ENCODE peak calls at places on chromosome 11, in five cellular contexts. One of them, this sample, is unnamed.

GRCh38 chr11:121892131-121892681 is 223.8 kb downstream of the BLID start:
- DNase-seq in stimulated activated CD4-positive, alpha-beta T cell treated with anti-CD3 and anti-CD28 coated beads, Interleukin-1b, Interleukin-23, amount 100 ng/mL, for 24 hours: no peak
- DNase-seq in HCT116: no peak
- DNase-seq in GM12891: no peak
- DNase-seq in activated CD4-positive, alpha-beta T cell treated with anti-CD3 and anti-CD28 coated beads for 4 hours: no peak
- DNase-seq in this sample: peak

GRCh38 chr11:16381177-16381576 is 24.8 kb upstream of the SOX6 start:
- DNase-seq in HCT116: no peak
- DNase-seq in activated CD4-positive, alpha-beta T cell treated with anti-CD3 and anti-CD28 coated beads for 4 hours: no peak
- DNase-seq in GM12891: no peak
- DNase-seq in stimulated activated CD4-positive, alpha-beta T cell treated with anti-CD3 and anti-CD28 coated beads, Interleukin-1b, Interleukin-23, amount 100 ng/mL, for 24 hours: no peak
- DNase-seq in this sample: no peak

GRCh38 chr11:64848779-64849599 is 4.5 kb upstream of the CDC42BPG start:
- DNase-seq in stimulated activated CD4-positive, alpha-beta T cell treated with anti-CD3 and anti-CD28 coated beads, Interleukin-1b, Interleukin-23, amount 100 ng/mL, for 24 hours: no peak
- DNase-seq in activated CD4-positive, alpha-beta T cell treated with anti-CD3 and anti-CD28 coated beads for 4 hours: no peak
- DNase-seq in GM12891: no peak
- DNase-seq in HCT116: no peak
- DNase-seq in this sample: no peak

GRCh38 chr11:1070594-1071462 is 3.8 kb upstream of the MUC2 start:
- DNase-seq in HCT116: no peak
- DNase-seq in stimulated activated CD4-positive, alpha-beta T cell treated with anti-CD3 and anti-CD28 coated beads, Interleukin-1b, Interleukin-23, amount 100 ng/mL, for 24 hours: no peak
- DNase-seq in GM12891: no peak
- DNase-seq in activated CD4-positive, alpha-beta T cell treated with anti-CD3 and anti-CD28 coated beads for 4 hours: no peak
- DNase-seq in this sample: no peak

GRCh38 chr11:71451596-71452353 is 1.2 kb upstream of the NADSYN1 start:
- DNase-seq in HCT116: no peak
- DNase-seq in stimulated activated CD4-positive, alpha-beta T cell treated with anti-CD3 and anti-CD28 coated beads, Interleukin-1b, Interleukin-23, amount 100 ng/mL, for 24 hours: no peak
- DNase-seq in GM12891: no peak
- DNase-seq in activated CD4-positive, alpha-beta T cell treated with anti-CD3 and anti-CD28 coated beads for 4 hours: no peak
- DNase-seq in this sample: no peak

GRCh38 chr11:40274017-40274416 is 1185.4 kb downstream of the LRRC4C start:
- DNase-seq in activated CD4-positive, alpha-beta T cell treated with anti-CD3 and anti-CD28 coated beads for 4 hours: no peak
- DNase-seq in HCT116: no peak
- DNase-seq in GM12891: no peak
- DNase-seq in stimulated activated CD4-positive, alpha-beta T cell treated with anti-CD3 and anti-CD28 coated beads, Interleukin-1b, Interleukin-23, amount 100 ng/mL, for 24 hours: no peak
- DNase-seq in this sample: no peak

GRCh38 chr11:120385110-120385509 is 48.9 kb downstream of the ARHGEF12 start:
- DNase-seq in HCT116: no peak
- DNase-seq in GM12891: no peak
- DNase-seq in stimulated activated CD4-positive, alpha-beta T cell treated with anti-CD3 and anti-CD28 coated beads, Interleukin-1b, Interleukin-23, amount 100 ng/mL, for 24 hours: no peak
- DNase-seq in activated CD4-positive, alpha-beta T cell treated with anti-CD3 and anti-CD28 coated beads for 4 hours: no peak
- DNase-seq in this sample: no peak

GRCh38 chr11:128555606-128556005 is 31.8 kb downstream of the ETS1 start:
- DNase-seq in activated CD4-positive, alpha-beta T cell treated with anti-CD3 and anti-CD28 coated beads for 4 hours: no peak
- DNase-seq in GM12891: no peak
- DNase-seq in stimulated activated CD4-positive, alpha-beta T cell treated with anti-CD3 and anti-CD28 coated beads, Interleukin-1b, Interleukin-23, amount 100 ng/mL, for 24 hours: no peak
- DNase-seq in HCT116: peak
- DNase-seq in this sample: no peak

GRCh38 chr11:33089776-33090175 is 50.4 kb downstream of the TCP11L1 start:
- DNase-seq in activated CD4-positive, alpha-beta T cell treated with anti-CD3 and anti-CD28 coated beads for 4 hours: no peak
- DNase-seq in stimulated activated CD4-positive, alpha-beta T cell treated with anti-CD3 and anti-CD28 coated beads, Interleukin-1b, Interleukin-23, amount 100 ng/mL, for 24 hours: no peak
- DNase-seq in GM12891: no peak
- DNase-seq in HCT116: no peak
- DNase-seq in this sample: no peak

GRCh38 chr11:7538466-7539454 is 25.0 kb downstream of the PPFIBP2 start:
- DNase-seq in GM12891: no peak
- DNase-seq in activated CD4-positive, alpha-beta T cell treated with anti-CD3 and anti-CD28 coated beads for 4 hours: no peak
- DNase-seq in HCT116: no peak
- DNase-seq in stimulated activated CD4-positive, alpha-beta T cell treated with anti-CD3 and anti-CD28 coated beads, Interleukin-1b, Interleukin-23, amount 100 ng/mL, for 24 hours: no peak
- DNase-seq in this sample: no peak

GRCh38 chr11:26271666-26272065 is 60.3 kb upstream of the ANO3 start:
- DNase-seq in stimulated activated CD4-positive, alpha-beta T cell treated with anti-CD3 and anti-CD28 coated beads, Interleukin-1b, Interleukin-23, amount 100 ng/mL, for 24 hours: no peak
- DNase-seq in activated CD4-positive, alpha-beta T cell treated with anti-CD3 and anti-CD28 coated beads for 4 hours: no peak
- DNase-seq in GM12891: no peak
- DNase-seq in HCT116: no peak
- DNase-seq in this sample: no peak

GRCh38 chr11:64419818-64420485 is 61.0 kb downstream of the RPS6KA4 start:
- DNase-seq in activated CD4-positive, alpha-beta T cell treated with anti-CD3 and anti-CD28 coated beads for 4 hours: no peak
- DNase-seq in stimulated activated CD4-positive, alpha-beta T cell treated with anti-CD3 and anti-CD28 coated beads, Interleukin-1b, Interleukin-23, amount 100 ng/mL, for 24 hours: no peak
- DNase-seq in HCT116: no peak
- DNase-seq in GM12891: no peak
- DNase-seq in this sample: no peak

GRCh38 chr11:100671471-100671870 is 15.6 kb upstream of the ARHGAP42 start:
- DNase-seq in activated CD4-positive, alpha-beta T cell treated with anti-CD3 and anti-CD28 coated beads for 4 hours: no peak
- DNase-seq in HCT116: no peak
- DNase-seq in stimulated activated CD4-positive, alpha-beta T cell treated with anti-CD3 and anti-CD28 coated beads, Interleukin-1b, Interleukin-23, amount 100 ng/mL, for 24 hours: no peak
- DNase-seq in GM12891: no peak
- DNase-seq in this sample: no peak

GRCh38 chr11:34036456-34036855 is 15.1 kb upstream of the CAPRIN1 start:
- DNase-seq in GM12891: no peak
- DNase-seq in activated CD4-positive, alpha-beta T cell treated with anti-CD3 and anti-CD28 coated beads for 4 hours: no peak
- DNase-seq in HCT116: no peak
- DNase-seq in stimulated activated CD4-positive, alpha-beta T cell treated with anti-CD3 and anti-CD28 coated beads, Interleukin-1b, Interleukin-23, amount 100 ng/mL, for 24 hours: no peak
- DNase-seq in this sample: no peak

GRCh38 chr11:18844753-18845367 is 53.3 kb upstream of the PTPN5 start:
- DNase-seq in HCT116: peak
- DNase-seq in stimulated activated CD4-positive, alpha-beta T cell treated with anti-CD3 and anti-CD28 coated beads, Interleukin-1b, Interleukin-23, amount 100 ng/mL, for 24 hours: no peak
- DNase-seq in GM12891: no peak
- DNase-seq in activated CD4-positive, alpha-beta T cell treated with anti-CD3 and anti-CD28 coated beads for 4 hours: no peak
- DNase-seq in this sample: peak

This sample was measured in glomerular endothelial cell.